ENCODE peak calls at places on chromosome 15, in six cellular contexts. D is A549; H is naive thymus-derived CD4-positive, alpha-beta T cell; L is brain microvascular endothelial cell; V is astrocyte; A is neuronal stem cell. U is an unnamed sample.

GRCh38 chr15:36428102-36428845 is 151.2 kb upstream of the CDIN1 start:
- DNase-seq in D (peak; percentile 96), H (no peak), L (peak; percentile 99), V (peak; percentile 100), A (no peak), U (no peak)

GRCh38 chr15:69758291-69758771 is 305.7 kb downstream of the RPLP1 start:
- DNase-seq in D (no peak), H (no peak), L (peak; percentile 26), V (peak; percentile 67), A (no peak), U (no peak)

GRCh38 chr15:49675051-49675450 is 54.2 kb downstream of the DTWD1 start:
- DNase-seq in D (peak; percentile 73), H (no peak), L (peak; percentile 65), V (peak; percentile 84), A (no peak), U (no peak)

GRCh38 chr15:80160570-80161156 is 7.9 kb downstream of the FAH start:
- DNase-seq in D (peak; percentile 68), H (no peak), L (peak; percentile 90), V (peak; percentile 87), A (no peak), U (peak; percentile 53)

GRCh38 chr15:67024322-67024997 is 40.9 kb upstream of the SMAD3 start:
- DNase-seq in D (peak; percentile 88), H (no peak), L (peak; percentile 95), V (peak; percentile 94), A (no peak), U (peak; percentile 83)

GRCh38 chr15:40928351-40928974 is 677 bp upstream of the DLL4 start:
- DNase-seq in D (no peak), H (no peak), L (no peak), V (no peak), A (no peak), U (no peak)

GRCh38 chr15:64571857-64572291 is 111.5 kb downstream of the ZNF609 start:
- DNase-seq in D (no peak), H (no peak), L (no peak), V (no peak), A (no peak), U (no peak)

GRCh38 chr15:53059273-53060043 is 269.3 kb upstream of the ONECUT1 start:
- DNase-seq in D (no peak), H (no peak), L (no peak), V (no peak), A (no peak), U (no peak)

GRCh38 chr15:65032823-65033537 is 3.5 kb upstream of the MTFMT start:
- DNase-seq in D (peak; percentile 96), H (no peak), L (peak; percentile 47), V (peak; percentile 39), A (peak; percentile 69), U (peak; percentile 62)

GRCh38 chr15:66657062-66658020 is 44.7 kb upstream of the SMAD6 start:
- DNase-seq in D (no peak), H (no peak), L (no peak), V (no peak), A (peak; percentile 74), U (no peak)

GRCh38 chr15:31974855-31975421 is 55.4 kb upstream of the CHRNA7 start:
- DNase-seq in D (peak; percentile 47), H (no peak), L (peak; percentile 3), V (no peak), A (peak; percentile 72), U (no peak)

GRCh38 chr15:50146661-50147060 is 27.6 kb upstream of the ATP8B4 start:
- DNase-seq in D (no peak), H (no peak), L (no peak), V (no peak), A (no peak), U (no peak)

GRCh38 chr15:81097893-81098280 is 36.2 kb upstream of the CFAP161 start:
- DNase-seq in D (no peak), H (no peak), L (no peak), V (no peak), A (no peak), U (peak; percentile 50)

GRCh38 chr15:62783303-62783957 is 259.1 kb upstream of the TPM1 start:
- DNase-seq in D (peak; percentile 56), H (no peak), L (peak; percentile 75), V (peak; percentile 90), A (no peak), U (no peak)

GRCh38 chr15:94259121-94259776 is 27.9 kb downstream of the MCTP2 start:
- DNase-seq in D (no peak), H (no peak), L (no peak), V (no peak), A (no peak), U (no peak)

GRCh38 chr15:92079047-92079446 is 225.5 kb downstream of the SLCO3A1 start:
- DNase-seq in D (peak; percentile 66), H (no peak), L (no peak), V (no peak), A (no peak), U (no peak)

GRCh38 chr15:38028869-38029268 is 94.4 kb downstream of the TMCO5A start:
- DNase-seq in D (no peak), H (no peak), L (no peak), V (peak; percentile 15), A (no peak), U (no peak)

GRCh38 chr15:33114484-33114767 is 80.1 kb downstream of the FMN1 start:
- DNase-seq in D (no peak), H (no peak), L (peak; percentile 83), V (peak; percentile 26), A (no peak), U (no peak)

GRCh38 chr15:62665449-62665848 is 377.1 kb upstream of the TPM1 start:
- DNase-seq in D (no peak), H (no peak), L (peak; percentile 29), V (peak; percentile 39), A (no peak), U (no peak)

GRCh38 chr15:41417812-41418211 is 917 bp downstream of the RTF1 start:
- DNase-seq in D (no peak), H (no peak), L (no peak), V (no peak), A (peak; percentile 14), U (no peak)

GRCh38 chr15:66854012-66854965 is 152.3 kb downstream of the SMAD6 start:
- DNase-seq in D (no peak), H (no peak), L (no peak), V (no peak), A (no peak), U (no peak)

GRCh38 chr15:78072080-78072892 is 5.2 kb downstream of the TBC1D2B start:
- DNase-seq in D (no peak), H (peak; percentile 71), L (peak; percentile 89), V (no peak), A (no peak), U (no peak)
- H3K27ac ChIP-seq in D (no peak overlapping the region), H (peak overlapping the region; percentile 69), L (peak overlapping the region; percentile 90), V (peak overlapping the region; percentile 11), A (no peak overlapping the region), U (peak overlapping the region; percentile 50)

GRCh38 chr15:34708422-34708821 is 46.4 kb downstream of the GJD2 start:
- DNase-seq in D (peak; percentile 46), H (no peak), L (peak; percentile 20), V (peak; percentile 42), A (peak; percentile 55), U (no peak)
- H3K27ac ChIP-seq in D (no peak overlapping the region), H (no peak overlapping the region), L (no peak overlapping the region), V (no peak overlapping the region), A (no peak overlapping the region), U (no peak overlapping the region)

GRCh38 chr15:39623550-39623931 is 42.7 kb downstream of the THBS1 start:
- DNase-seq in D (no peak), H (no peak), L (no peak), V (no peak), A (no peak), U (no peak)
- H3K27ac ChIP-seq in D (no peak overlapping the region), H (no peak overlapping the region), L (no peak overlapping the region), V (no peak overlapping the region), A (no peak overlapping the region), U (no peak overlapping the region)

GRCh38 chr15:24848050-24848449 is 106.7 kb upstream of the SNRPN start:
- DNase-seq in D (peak; percentile 62), H (no peak), L (peak; percentile 12), V (peak; percentile 24), A (no peak), U (peak; percentile 17)
- H3K27ac ChIP-seq in D (no peak overlapping the region), H (no peak overlapping the region), L (no peak overlapping the region), V (no peak overlapping the region), A (peak overlapping the region; percentile 59), U (no peak overlapping the region)

GRCh38 chr15:42575188-42576039 is at the start of gene STARD9:
- DNase-seq in D (peak; percentile 96), H (peak; percentile 88), L (peak; percentile 97), V (peak; percentile 92), A (peak; percentile 98), U (peak; percentile 99)

GRCh38 chr15:42576776-42577175 is 1.4 kb downstream of the STARD9 start:
- DNase-seq in D (no peak), H (no peak), L (no peak), V (no peak), A (no peak), U (no peak)

GRCh38 chr15:42577514-42578031 is 2.2 kb downstream of the STARD9 start:
- DNase-seq in D (no peak), H (no peak), L (peak; percentile 57), V (peak; percentile 91), A (no peak), U (no peak)

GRCh38 chr15:42578984-42579537 is 3.7 kb downstream of the STARD9 start:
- DNase-seq in D (no peak), H (no peak), L (no peak), V (no peak), A (no peak), U (no peak)

GRCh38 chr15:42576040-42576594 is 711 bp downstream of the STARD9 start:
- DNase-seq in D (no peak), H (no peak), L (no peak), V (no peak), A (no peak), U (no peak)
- H3K27ac ChIP-seq in D (peak overlapping the region; percentile 73), H (peak overlapping the region; percentile 53), L (peak overlapping the region; percentile 57), V (peak overlapping the region; percentile 65), A (no peak overlapping the region), U (peak overlapping the region; percentile 73)

U was measured in psoas muscle.